ENCODE peak calls at places on chromosome 22, in seven cellular contexts. P is K562, J is HepG2, M is HCT116, O is H1, Y is SK-N-SH, W is GM12878. U is an unnamed sample.
A peak's percentile ranks its signal among the peaks of the same experiment; 100 is the strongest.

GRCh38 chr22:29148036-29148435 is 57.7 kb upstream of the EMID1 start:
- DNase-seq in W (no peak), M (no peak), J (no peak), O (no peak), P (no peak), Y (no peak), U (no peak)

GRCh38 chr22:20948450-20948849 is 18.6 kb upstream of the AIFM3 start:
- DNase-seq in Y (no peak), M (no peak), O (no peak), J (no peak), P (no peak), W (no peak), U (no peak)

GRCh38 chr22:22982616-22983015 is 87.7 kb upstream of the GNAZ start:
- DNase-seq in O (no peak), Y (no peak), W (no peak), J (no peak), M (no peak), P (no peak), U (no peak)

GRCh38 chr22:50713008-50713385 is 25.0 kb upstream of the ACR start:
- DNase-seq in M (no peak), J (no peak), Y (no peak), W (no peak), O (no peak), P (no peak), U (no peak)

GRCh38 chr22:49858827-49859226 is 5.2 kb downstream of the ZBED4 start:
- DNase-seq in M (no peak), Y (no peak), W (no peak), J (no peak), O (no peak), P (no peak), U (no peak)

GRCh38 chr22:23283591-23284503 is 103.5 kb downstream of the BCR start:
- DNase-seq in J (peak; percentile 90), Y (no peak), W (no peak), M (no peak), O (no peak), P (peak; percentile 58), U (no peak)

GRCh38 chr22:32839776-32840571 is 38.5 kb downstream of the TIMP3 start:
- DNase-seq in O (no peak), W (no peak), J (no peak), Y (peak; percentile 33), P (no peak), M (no peak), U (no peak)

GRCh38 chr22:29313126-29314071 is 2.1 kb downstream of the RASL10A start:
- DNase-seq in J (no peak), M (peak; percentile 34), W (no peak), O (peak; percentile 88), P (no peak), Y (peak; percentile 86), U (no peak)

GRCh38 chr22:22974795-22975580 is 87.4 kb downstream of the IGLL5 start:
- DNase-seq in W (no peak), O (no peak), M (no peak), Y (no peak), J (no peak), P (no peak), U (no peak)

GRCh38 chr22:23363683-23364082 is 183.4 kb downstream of the BCR start:
- DNase-seq in J (no peak), M (no peak), O (no peak), W (no peak), P (no peak), Y (no peak), U (no peak)

GRCh38 chr22:24205438-24206189 is 24.3 kb downstream of the SUSD2 start:
- DNase-seq in J (no peak), P (no peak), M (no peak), W (no peak), Y (no peak), O (no peak), U (no peak)

GRCh38 chr22:37511368-37512104 is 7.7 kb downstream of the CARD10 start:
- DNase-seq in W (no peak), P (no peak), J (no peak), Y (no peak), M (no peak), O (no peak), U (no peak)

GRCh38 chr22:23533328-23533762 is 46.7 kb downstream of the IGLL1 start:
- DNase-seq in M (no peak), J (peak; percentile 59), W (no peak), Y (peak; percentile 84), P (peak; percentile 73), O (peak; percentile 87), U (peak; percentile 68)

GRCh38 chr22:40666151-40666848 is 13.0 kb upstream of the MCHR1 start:
- DNase-seq in W (no peak), M (no peak), Y (no peak), O (no peak), P (peak; percentile 2), J (no peak), U (no peak)

GRCh38 chr22:50613291-50613981 is 12.8 kb downstream of the MAPK8IP2 start:
- DNase-seq in Y (peak; percentile 39), W (no peak), P (peak; percentile 74), O (peak; percentile 48), M (peak; percentile 68), J (peak; percentile 71), U (no peak)

GRCh38 chr22:29470159-29470855 is 9.7 kb upstream of the NEFH start:
- DNase-seq in J (peak; percentile 26), Y (peak; percentile 70), W (no peak), O (peak; percentile 99), P (peak; percentile 80), M (peak; percentile 62), U (peak; percentile 50)

GRCh38 chr22:11613898-11614755 is 3913.9 kb upstream of the OR11H1 start:
- DNase-seq in J (no peak), P (no peak), O (no peak), Y (no peak), M (no peak), W (no peak), U (no peak)

GRCh38 chr22:37316875-37317371 is 34.6 kb downstream of the CYTH4 start:
- DNase-seq in O (peak; percentile 85), Y (peak; percentile 92), W (no peak), J (peak; percentile 83), M (peak; percentile 90), P (peak; percentile 78), U (peak; percentile 65)

GRCh38 chr22:48708558-48709245 is 1119.0 kb downstream of the BRD1 start:
- DNase-seq in J (no peak), W (no peak), P (no peak), Y (no peak), O (no peak), M (no peak), U (no peak)

GRCh38 chr22:19759459-19759993 is 1.1 kb upstream of the TBX1 start:
- DNase-seq in J (no peak), O (no peak), W (no peak), Y (peak; percentile 64), M (no peak), P (no peak), U (no peak)

GRCh38 chr22:19760652-19761002 is at the start of gene TBX1:
- DNase-seq in J (no peak), P (no peak), W (no peak), O (no peak), M (no peak), Y (peak; percentile 65), U (no peak)

GRCh38 chr22:19761022-19761499 is 483 bp downstream of the TBX1 start:
- DNase-seq in W (no peak), J (no peak), O (no peak), P (no peak), M (no peak), Y (peak; percentile 71), U (no peak)

GRCh38 chr22:19758896-19759458 is 1.6 kb upstream of the TBX1 start:
- DNase-seq in M (no peak), W (no peak), P (no peak), O (no peak), J (no peak), Y (no peak), U (no peak)

GRCh38 chr22:19759994-19760651 is 455 bp upstream of the TBX1 start:
- DNase-seq in Y (peak; percentile 74), W (no peak), J (no peak), P (peak; percentile 91), O (no peak), M (no peak), U (no peak)
- TF ChIP-seq YY1 in Y (no peak), W (no peak), J (no peak), P (no peak), O (no peak), M (no peak), U (no peak)

GRCh38 chr22:27378343-27378800 is 423.2 kb downstream of the MN1 start:
- DNase-seq in M (no peak), W (no peak), Y (no peak), J (no peak), P (no peak), O (no peak), U (no peak)
- H3K9ac ChIP-seq in M (no peak overlapping the region), W (no peak overlapping the region), Y (no peak overlapping the region), J (no peak overlapping the region), P (no peak overlapping the region), O (no peak overlapping the region), U (no peak overlapping the region)

GRCh38 chr22:42973536-42973881 is 41.4 kb downstream of the PACSIN2 start:
- DNase-seq in W (no peak), M (no peak), P (no peak), J (no peak), Y (no peak), O (no peak), U (no peak)
- H3K4me3 ChIP-seq in W (no peak overlapping the region), M (no peak overlapping the region), P (no peak overlapping the region), J (no peak overlapping the region), Y (no peak overlapping the region), O (no peak overlapping the region), U (no peak overlapping the region)

GRCh38 chr22:30809086-30809485 is 114.4 kb downstream of the OSBP2 start:
- DNase-seq in W (no peak), O (no peak), M (no peak), Y (no peak), P (no peak), J (no peak), U (no peak)

GRCh38 chr22:30804626-30805025 is 110.0 kb downstream of the OSBP2 start:
- DNase-seq in W (no peak), M (no peak), O (no peak), J (no peak), Y (no peak), P (no peak), U (no peak)

GRCh38 chr22:30803679-30804078 is 109.0 kb downstream of the OSBP2 start:
- DNase-seq in W (no peak), P (no peak), J (no peak), Y (no peak), M (no peak), O (no peak), U (no peak)

GRCh38 chr22:30810105-30810504 is 115.4 kb downstream of the OSBP2 start:
- DNase-seq in J (no peak), P (no peak), Y (no peak), M (no peak), W (no peak), O (no peak), U (no peak)

GRCh38 chr22:30806391-30806861 is 111.8 kb downstream of the OSBP2 start:
- DNase-seq in W (no peak), J (peak; percentile 30), P (peak; percentile 24), Y (no peak), O (peak; percentile 52), M (peak; percentile 66), U (peak; percentile 63)
- TF ChIP-seq YY1 in W (no peak), J (no peak), P (no peak), Y (no peak), O (no peak), M (peak; percentile 16), U (no peak)

DNA sequence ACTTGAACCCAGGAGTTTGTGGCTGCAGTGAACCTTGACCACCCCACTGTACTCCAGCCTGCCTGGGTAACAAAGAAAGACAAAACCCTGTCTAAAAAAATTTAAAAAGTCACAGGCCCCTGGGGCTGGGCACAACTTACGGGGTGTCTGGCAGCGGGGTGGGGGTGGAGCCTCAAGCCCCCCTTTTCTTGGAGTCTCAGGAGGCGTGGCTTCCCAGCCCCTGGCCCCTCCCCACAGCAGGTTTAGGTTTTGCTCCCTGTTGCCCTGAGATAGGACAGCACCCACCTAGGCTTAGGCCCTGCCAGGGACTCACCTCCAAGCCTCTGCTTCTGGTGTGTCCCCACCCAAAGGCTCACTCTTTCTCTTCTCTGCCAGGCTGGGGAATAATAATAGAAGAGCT is 22.4 kb downstream of the MGAT3 start:
- DNase-seq in O (no peak), P (no peak), W (no peak), M (no peak), Y (no peak), J (no peak), U (no peak)
- H3K9ac ChIP-seq in O (no peak overlapping the region), P (no peak overlapping the region), W (no peak overlapping the region), M (no peak overlapping the region), Y (no peak overlapping the region), J (no peak overlapping the region), U (no peak overlapping the region)